ENCODE peak calls at places on chromosomes 5 and 9, in eight cellular contexts. L, Z, M, H, G, B, S and I are unnamed samples.

GRCh38 chr9:123225374-123225813 is 43.0 kb downstream of the STRBP start:
- DNase-seq in G (peak; percentile 72), S (no peak), Z (no peak), M (peak; percentile 72), B (no peak), L (no peak), H (peak; percentile 46), I (peak; percentile 77)

GRCh38 chr5:168740821-168741213 is 161.6 kb upstream of the PANK3 start:
- DNase-seq in H (no peak), M (no peak), G (no peak), L (peak; percentile 52), B (no peak), S (no peak), Z (peak; percentile 64), I (no peak)

GRCh38 chr5:127885176-127885575 is 182.0 kb downstream of the CCDC192 start:
- DNase-seq in B (no peak), Z (no peak), H (no peak), G (no peak), S (no peak), L (no peak), M (no peak), I (no peak)

GRCh38 chr5:108079754-108080153 is 302.1 kb downstream of the FBXL17 start:
- DNase-seq in H (peak; percentile 7), B (no peak), S (no peak), Z (no peak), M (no peak), L (no peak), G (no peak), I (no peak)

GRCh38 chr9:21761309-21761901 is 41.0 kb upstream of the MTAP start:
- DNase-seq in H (no peak), L (no peak), Z (no peak), M (no peak), S (no peak), B (no peak), G (peak; percentile 7), I (peak; percentile 13)

GRCh38 chr5:171806976-171807823 is 21.6 kb downstream of the SMIM23 start:
- DNase-seq in H (no peak), L (no peak), S (no peak), Z (no peak), G (no peak), B (peak; percentile 19), M (peak; percentile 4), I (no peak)

GRCh38 chr5:73812457-73812856 is 186.5 kb downstream of the ARHGEF28 start:
- DNase-seq in B (no peak), H (no peak), M (no peak), Z (no peak), L (no peak), G (no peak), S (no peak), I (no peak)

GRCh38 chr9:97766092-97766491 is 69.0 kb upstream of the XPA start:
- DNase-seq in H (peak; percentile 50), B (no peak), Z (no peak), S (no peak), M (peak; percentile 92), L (no peak), G (no peak), I (no peak)

GRCh38 chr9:107645464-107645833 is 155.9 kb upstream of the KLF4 start:
- DNase-seq in H (no peak), Z (no peak), L (no peak), B (no peak), G (no peak), S (no peak), M (no peak), I (no peak)

GRCh38 chr9:23938908-23939307 is 112.9 kb upstream of the ELAVL2 start:
- DNase-seq in G (no peak), Z (no peak), B (no peak), L (no peak), M (no peak), S (no peak), H (no peak), I (no peak)

GRCh38 chr9:135693265-135693664 is 6.0 kb downstream of the SOHLH1 start:
- DNase-seq in M (no peak), G (no peak), L (no peak), S (no peak), B (no peak), H (no peak), Z (no peak), I (no peak)

GRCh38 chr5:54415896-54416640 is 39.4 kb upstream of the HSPB3 start:
- DNase-seq in G (no peak), Z (no peak), H (no peak), M (peak; percentile 81), S (no peak), L (no peak), B (no peak), I (no peak)

GRCh38 chr9:116756995-116757394 is 69.9 kb downstream of the TRIM32 start:
- DNase-seq in Z (no peak), S (no peak), B (no peak), M (no peak), G (no peak), H (no peak), L (no peak), I (no peak)

GRCh38 chr5:77123057-77123456 is 36.0 kb upstream of the ZBED3 start:
- DNase-seq in B (no peak), H (no peak), S (no peak), Z (no peak), L (no peak), M (no peak), G (no peak), I (no peak)

GRCh38 chr5:91864902-91865420 is 481.8 kb upstream of the ARRDC3 start:
- DNase-seq in H (no peak), M (no peak), G (no peak), L (no peak), B (no peak), Z (no peak), S (no peak), I (no peak)

GRCh38 chr9:130149654-130150286 is 22.4 kb upstream of the NCS1 start:
- DNase-seq in Z (no peak), L (no peak), G (no peak), M (no peak), S (no peak), B (no peak), H (no peak), I (no peak)

GRCh38 chr9:22208846-22209585 is 199.9 kb upstream of the CDKN2B start:
- DNase-seq in M (no peak), L (no peak), G (no peak), B (no peak), Z (no peak), H (no peak), S (no peak), I (no peak)

GRCh38 chr5:36402512-36402906 is 100.8 kb upstream of the RANBP3L start:
- DNase-seq in L (no peak), G (no peak), H (no peak), Z (no peak), S (no peak), M (no peak), B (no peak), I (no peak)

GRCh38 chr9:127734247-127734746 is 797 bp downstream of the TOR2A start:
- DNase-seq in Z (no peak), S (no peak), M (no peak), H (no peak), L (no peak), B (peak; percentile 89), G (no peak), I (no peak)

GRCh38 chr5:41128291-41128690 is 57.1 kb upstream of the MROH2B start:
- DNase-seq in L (no peak), B (no peak), M (no peak), Z (no peak), H (no peak), G (no peak), S (no peak), I (no peak)

GRCh38 chr5:162132348-162132747 is 64.8 kb downstream of the GABRG2 start:
- DNase-seq in G (no peak), B (no peak), Z (no peak), L (no peak), H (no peak), S (no peak), M (no peak), I (no peak)

GRCh38 chr9:34929506-34930102 is 28.5 kb upstream of the PHF24 start:
- DNase-seq in S (no peak), H (no peak), M (no peak), B (no peak), G (peak; percentile 62), Z (no peak), L (no peak), I (peak; percentile 53)

GRCh38 chr9:74645007-74645639 is 148.0 kb downstream of the RORB start:
- DNase-seq in S (no peak), H (no peak), B (no peak), M (peak; percentile 3), L (no peak), Z (no peak), G (peak; percentile 14), I (peak; percentile 7)

GRCh38 chr9:135990468-135991429 is 29.6 kb upstream of the UBAC1 start:
- DNase-seq in B (peak; percentile 86), H (no peak), S (peak; percentile 22), L (no peak), G (peak; percentile 78), Z (no peak), M (no peak), I (peak; percentile 77)

GRCh38 chr9:95778957-95779356 is 96.5 kb upstream of the ERCC6L2 start:
- DNase-seq in L (no peak), S (no peak), B (no peak), G (no peak), Z (no peak), H (no peak), M (no peak), I (no peak)

GRCh38 chr9:18861599-18862546 is 171.1 kb downstream of the SAXO1 start:
- DNase-seq in G (no peak), B (no peak), L (no peak), M (no peak), Z (peak; percentile 75), H (no peak), S (no peak), I (no peak)
- TF ChIP-seq CTCF in G (no peak), B (no peak), L (no peak), M (no peak), Z (no peak), H (no peak), S (no peak), I (no peak)

GRCh38 chr5:132883261-132883834 is 9.9 kb downstream of the LEAP2 start:
- DNase-seq in S (no peak), G (peak; percentile 30), B (no peak), M (peak; percentile 71), L (no peak), Z (peak; percentile 46), H (peak; percentile 53), I (peak; percentile 43)
- TF ChIP-seq CTCF in S (peak; percentile 74), G (peak; percentile 65), B (peak; percentile 47), M (peak; percentile 83), L (no peak), Z (peak; percentile 57), H (peak; percentile 75), I (peak; percentile 49)

GRCh38 chr5:15808577-15808976 is 308.6 kb downstream of the FBXL7 start:
- DNase-seq in Z (no peak), G (no peak), S (no peak), B (no peak), L (no peak), H (no peak), M (no peak), I (no peak)
- TF ChIP-seq CTCF in Z (no peak), G (no peak), S (no peak), B (no peak), L (no peak), H (no peak), M (no peak), I (no peak)

DNA sequence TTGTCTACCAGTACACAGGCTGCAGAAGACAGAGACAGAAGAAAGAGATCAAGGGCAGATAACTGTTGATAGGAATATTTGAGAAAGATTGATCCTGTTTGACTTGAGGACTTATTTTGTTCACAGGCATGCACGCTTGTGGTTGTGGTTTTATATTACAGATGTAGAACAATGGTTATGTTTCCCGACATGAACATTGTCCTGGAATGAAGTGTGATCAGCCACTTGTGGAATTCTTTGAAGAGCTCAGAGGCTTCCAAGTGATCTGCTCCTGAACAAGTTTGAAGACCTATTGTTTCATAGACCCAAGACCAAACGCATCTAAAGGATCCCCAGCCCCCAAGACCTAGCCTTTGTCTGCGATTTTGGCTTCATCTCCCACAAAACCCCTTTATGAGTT is 13.7 kb downstream of the TEX53 start:
- DNase-seq in L (no peak), H (no peak), M (no peak), G (no peak), B (no peak), Z (no peak), S (no peak), I (no peak)
- TF ChIP-seq CTCF in L (no peak), H (no peak), M (no peak), G (no peak), B (no peak), Z (no peak), S (no peak), I (no peak)